ENCODE peak calls at places on chromosomes 2 and 18, in eight cellular contexts. T, M, X, D, W, Y, L and G are unnamed samples.
A peak's percentile ranks its signal among the peaks of the same experiment; 100 is the strongest.

GRCh38 chr2:236054125-236054524 is 114.1 kb downstream of the GBX2 start:
- DNase-seq in T (no peak), M (no peak), X (no peak), D (no peak), W (no peak), Y (no peak), L (no peak), G (no peak)

GRCh38 chr2:130848518-130849210 is 11.9 kb downstream of the ARHGEF4 start:
- DNase-seq in T (no peak), M (no peak), X (no peak), D (no peak), W (no peak), Y (no peak), L (no peak), G (no peak)

GRCh38 chr2:237474931-237475703 is 11.9 kb upstream of the MLPH start:
- DNase-seq in T (peak; percentile 69), M (peak; percentile 79), X (peak; percentile 81), D (peak; percentile 75), W (peak; percentile 64), Y (peak; percentile 58), L (peak; percentile 88), G (peak; percentile 76)

GRCh38 chr2:38733300-38733971 is 17.7 kb downstream of the SRSF7 start:
- DNase-seq in T (no peak), M (no peak), X (no peak), D (no peak), W (no peak), Y (no peak), L (no peak), G (no peak)

GRCh38 chr2:33859791-33860461 is 260.8 kb upstream of the FAM98A start:
- DNase-seq in T (no peak), M (no peak), X (no peak), D (no peak), W (no peak), Y (no peak), L (no peak), G (no peak)

GRCh38 chr2:20427931-20428526 is 18.8 kb upstream of the RHOB start:
- DNase-seq in T (no peak), M (no peak), X (no peak), D (no peak), W (no peak), Y (no peak), L (no peak), G (no peak)

GRCh38 chr2:72141881-72142742 is 5.5 kb downstream of the CYP26B1 start:
- DNase-seq in T (no peak), M (no peak), X (no peak), D (no peak), W (no peak), Y (no peak), L (no peak), G (no peak)

GRCh38 chr2:56191617-56192016 is 7.8 kb downstream of the CCDC85A start:
- DNase-seq in T (no peak), M (peak; percentile 72), X (no peak), D (peak; percentile 50), W (peak; percentile 30), Y (no peak), L (peak; percentile 42), G (peak; percentile 4)

GRCh38 chr2:54626884-54627283 is 96.6 kb upstream of the EML6 start:
- DNase-seq in T (no peak), M (no peak), X (no peak), D (no peak), W (no peak), Y (no peak), L (no peak), G (no peak)

GRCh38 chr2:204483497-204484164 is 61.6 kb upstream of the PARD3B start:
- DNase-seq in T (no peak), M (no peak), X (no peak), D (peak; percentile 79), W (peak; percentile 27), Y (no peak), L (no peak), G (no peak)

GRCh38 chr2:97997774-97998392 is 2.1 kb upstream of the TMEM131 start:
- DNase-seq in T (no peak), M (no peak), X (no peak), D (peak; percentile 93), W (no peak), Y (no peak), L (no peak), G (no peak)

GRCh38 chr2:120862254-120863172 is 126.8 kb downstream of the GLI2 start:
- DNase-seq in T (no peak), M (no peak), X (no peak), D (no peak), W (no peak), Y (no peak), L (no peak), G (no peak)

GRCh38 chr2:133837441-133838090 is 269.3 kb upstream of the NCKAP5 start:
- DNase-seq in T (no peak), M (no peak), X (no peak), D (no peak), W (no peak), Y (no peak), L (no peak), G (no peak)

GRCh38 chr18:62880034-62880433 is 164.7 kb downstream of the PHLPP1 start:
- DNase-seq in T (no peak), M (no peak), X (no peak), D (no peak), W (no peak), Y (no peak), L (no peak), G (no peak)

GRCh38 chr18:50039736-50040135 is 155.2 kb downstream of the MYO5B start:
- DNase-seq in T (no peak), M (no peak), X (no peak), D (no peak), W (no peak), Y (no peak), L (no peak), G (no peak)

GRCh38 chr2:42098571-42099430 is 51.0 kb downstream of the PKDCC start:
- DNase-seq in T (no peak), M (no peak), X (no peak), D (no peak), W (no peak), Y (no peak), L (no peak), G (no peak)

GRCh38 chr18:10856146-10856545 is 293.2 kb downstream of the PIEZO2 start:
- DNase-seq in T (no peak), M (peak; percentile 59), X (no peak), D (no peak), W (no peak), Y (no peak), L (no peak), G (no peak)

GRCh38 chr2:102074167-102074778 is 68.3 kb upstream of the IL1R1 start:
- DNase-seq in T (no peak), M (no peak), X (no peak), D (no peak), W (no peak), Y (no peak), L (no peak), G (no peak)

GRCh38 chr2:138827426-138828054 is 47.4 kb upstream of the NXPH2 start:
- DNase-seq in T (peak; percentile 22), M (peak; percentile 41), X (no peak), D (peak; percentile 56), W (peak; percentile 58), Y (peak; percentile 36), L (no peak), G (no peak)

GRCh38 chr2:70692256-70692655 is 75.7 kb downstream of the ADD2 start:
- DNase-seq in T (no peak), M (no peak), X (no peak), D (no peak), W (no peak), Y (no peak), L (no peak), G (no peak)

GRCh38 chr18:37684183-37684582 is 118.6 kb upstream of the CELF4 start:
- DNase-seq in T (no peak), M (no peak), X (no peak), D (no peak), W (no peak), Y (no peak), L (no peak), G (no peak)

GRCh38 chr2:239057533-239057932 is 209.6 kb downstream of the TWIST2 start:
- DNase-seq in T (no peak), M (no peak), X (no peak), D (no peak), W (no peak), Y (no peak), L (no peak), G (no peak)